ENCODE peak calls at places on chromosome 1, in five cellular contexts. L, C, N, O and T are unnamed samples.

GRCh38 chr1:180881806-180882509 is 30.7 kb upstream of the KIAA1614 start:
- DNase-seq in C (peak; percentile 49), N (no peak), O (peak; percentile 75), L (no peak), T (peak; percentile 64)

GRCh38 chr1:53550201-53550741 is 91.1 kb downstream of the DMRTB1 start:
- DNase-seq in N (no peak), L (peak; percentile 8), C (peak; percentile 41), O (no peak), T (peak; percentile 42)

GRCh38 chr1:40001456-40001855 is 39.1 kb upstream of the CAP1 start:
- DNase-seq in L (no peak), N (no peak), O (no peak), C (no peak), T (no peak)

GRCh38 chr1:89200668-89201488 is 2.1 kb upstream of the GBP4 start:
- DNase-seq in O (no peak), C (peak; percentile 43), N (no peak), L (no peak), T (no peak)

GRCh38 chr1:1272341-1273151 is 1.1 kb downstream of the UBE2J2 start:
- DNase-seq in L (no peak), N (no peak), C (no peak), O (peak; percentile 32), T (no peak)

GRCh38 chr1:117339866-117340357 is 27.3 kb upstream of the MAN1A2 start:
- DNase-seq in C (peak; percentile 50), O (no peak), N (no peak), L (no peak), T (peak; percentile 51)

GRCh38 chr1:1540817-1541628 is 599 bp upstream of the TMEM240 start:
- DNase-seq in C (no peak), O (no peak), N (no peak), L (no peak), T (no peak)

GRCh38 chr1:47223921-47224675 is 7.9 kb downstream of the TAL1 start:
- DNase-seq in O (no peak), N (no peak), L (no peak), C (no peak), T (no peak)

GRCh38 chr1:55039342-55040082 is at the start of gene PCSK9:
- DNase-seq in O (peak; percentile 18), C (peak; percentile 40), L (no peak), N (no peak), T (no peak)

GRCh38 chr1:145960468-145961108 is 2.8 kb upstream of the LIX1L start:
- DNase-seq in O (peak; percentile 77), L (peak; percentile 85), C (peak; percentile 71), N (peak; percentile 46), T (peak; percentile 57)

GRCh38 chr1:151984313-151984956 is 9.2 kb downstream of the S100A10 start:
- DNase-seq in L (no peak), N (no peak), C (no peak), O (no peak), T (no peak)